ENCODE peak calls at places on chromosomes 7 and 10, in five cellular contexts. One of them, this sample, is unnamed.

GRCh38 chr7:15508258-15508657 is 53.6 kb downstream of the AGMO start:
- DNase-seq in activated T-cell treated with anti-CD3 and anti-CD28 coated beads for 1 hour: no peak
- DNase-seq in H4: no peak
- DNase-seq in glomerular endothelial cell: no peak
- DNase-seq in activated naive CD4-positive, alpha-beta T cell treated with anti-CD3 and anti-CD28 coated beads, Interleukin-2, amount 10 ng/mL, durations not matched to agents 7 days and 5 days: no peak
- DNase-seq in this sample: no peak

GRCh38 chr7:100879685-100880261 is 4.9 kb downstream of the SRRT start:
- DNase-seq in activated T-cell treated with anti-CD3 and anti-CD28 coated beads for 1 hour: no peak
- DNase-seq in H4: no peak
- DNase-seq in glomerular endothelial cell: no peak
- DNase-seq in activated naive CD4-positive, alpha-beta T cell treated with anti-CD3 and anti-CD28 coated beads, Interleukin-2, amount 10 ng/mL, durations not matched to agents 7 days and 5 days: no peak
- DNase-seq in this sample: no peak

GRCh38 chr7:49974035-49974434 is 119.0 kb downstream of the ZPBP start:
- DNase-seq in activated T-cell treated with anti-CD3 and anti-CD28 coated beads for 1 hour: no peak
- DNase-seq in H4: no peak
- DNase-seq in glomerular endothelial cell: no peak
- DNase-seq in activated naive CD4-positive, alpha-beta T cell treated with anti-CD3 and anti-CD28 coated beads, Interleukin-2, amount 10 ng/mL, durations not matched to agents 7 days and 5 days: no peak
- DNase-seq in this sample: no peak

GRCh38 chr7:98956469-98956868 is 78.1 kb downstream of the TRRAP start:
- DNase-seq in activated T-cell treated with anti-CD3 and anti-CD28 coated beads for 1 hour: no peak
- DNase-seq in H4: no peak
- DNase-seq in glomerular endothelial cell: no peak
- DNase-seq in activated naive CD4-positive, alpha-beta T cell treated with anti-CD3 and anti-CD28 coated beads, Interleukin-2, amount 10 ng/mL, durations not matched to agents 7 days and 5 days: no peak
- DNase-seq in this sample: no peak

GRCh38 chr10:93333278-93333978 is 148.7 kb downstream of the MYOF start:
- DNase-seq in activated T-cell treated with anti-CD3 and anti-CD28 coated beads for 1 hour: no peak
- DNase-seq in H4: no peak
- DNase-seq in glomerular endothelial cell: no peak
- DNase-seq in activated naive CD4-positive, alpha-beta T cell treated with anti-CD3 and anti-CD28 coated beads, Interleukin-2, amount 10 ng/mL, durations not matched to agents 7 days and 5 days: no peak
- DNase-seq in this sample: no peak

GRCh38 chr10:8349610-8350249 is 295.2 kb downstream of the GATA3 start:
- DNase-seq in activated T-cell treated with anti-CD3 and anti-CD28 coated beads for 1 hour: no peak
- DNase-seq in H4: no peak
- DNase-seq in glomerular endothelial cell: no peak
- DNase-seq in activated naive CD4-positive, alpha-beta T cell treated with anti-CD3 and anti-CD28 coated beads, Interleukin-2, amount 10 ng/mL, durations not matched to agents 7 days and 5 days: no peak
- DNase-seq in this sample: no peak

GRCh38 chr10:111072232-111072631 is 4.6 kb upstream of the ADRA2A start:
- DNase-seq in activated T-cell treated with anti-CD3 and anti-CD28 coated beads for 1 hour: no peak
- DNase-seq in H4: no peak
- DNase-seq in glomerular endothelial cell: no peak
- DNase-seq in activated naive CD4-positive, alpha-beta T cell treated with anti-CD3 and anti-CD28 coated beads, Interleukin-2, amount 10 ng/mL, durations not matched to agents 7 days and 5 days: no peak
- DNase-seq in this sample: no peak

GRCh38 chr10:76711374-76711997 is 926.1 kb downstream of the KCNMA1 start:
- DNase-seq in activated T-cell treated with anti-CD3 and anti-CD28 coated beads for 1 hour: no peak
- DNase-seq in H4: no peak
- DNase-seq in glomerular endothelial cell: no peak
- DNase-seq in activated naive CD4-positive, alpha-beta T cell treated with anti-CD3 and anti-CD28 coated beads, Interleukin-2, amount 10 ng/mL, durations not matched to agents 7 days and 5 days: no peak
- DNase-seq in this sample: no peak

GRCh38 chr7:132575987-132576722 is at the start of gene PLXNA4:
- DNase-seq in activated T-cell treated with anti-CD3 and anti-CD28 coated beads for 1 hour: no peak
- DNase-seq in H4: no peak
- DNase-seq in glomerular endothelial cell: no peak
- DNase-seq in activated naive CD4-positive, alpha-beta T cell treated with anti-CD3 and anti-CD28 coated beads, Interleukin-2, amount 10 ng/mL, durations not matched to agents 7 days and 5 days: peak; percentile 54
- DNase-seq in this sample: no peak

GRCh38 chr7:124251616-124252015 is 218.7 kb upstream of the TMEM229A start:
- DNase-seq in activated T-cell treated with anti-CD3 and anti-CD28 coated beads for 1 hour: no peak
- DNase-seq in H4: no peak
- DNase-seq in glomerular endothelial cell: no peak
- DNase-seq in activated naive CD4-positive, alpha-beta T cell treated with anti-CD3 and anti-CD28 coated beads, Interleukin-2, amount 10 ng/mL, durations not matched to agents 7 days and 5 days: no peak
- DNase-seq in this sample: no peak

This sample was measured in iPS DF 6.9.